ENCODE peak calls at places on chromosomes 16 and 17, in eight cellular contexts. O, S, D, Q, Y, B, G and T are unnamed samples.

GRCh38 chr16:2275476-2276450 is 7.8 kb upstream of the RNPS1 start:
- DNase-seq in S (no peak), Y (peak), O (no peak), G (no peak), Q (no peak), D (no peak), B (no peak), T (no peak)

GRCh38 chr17:57337390-57337789 is 81.1 kb downstream of the MSI2 start:
- DNase-seq in D (no peak), S (no peak), Q (no peak), O (no peak), B (peak), Y (peak), G (no peak), T (no peak)

GRCh38 chr16:2803545-2804195 is 5.4 kb downstream of the PRSS41 start:
- DNase-seq in Q (no peak), O (no peak), G (no peak), B (no peak), D (peak), S (no peak), Y (no peak), T (no peak)

GRCh38 chr17:69437475-69437874 is 23.0 kb downstream of the MAP2K6 start:
- DNase-seq in S (no peak), Y (no peak), B (no peak), Q (no peak), D (no peak), G (no peak), O (no peak), T (no peak)

GRCh38 chr16:57893559-57894389 is 77.2 kb downstream of the CNGB1 start:
- DNase-seq in B (peak), Y (no peak), Q (peak), G (no peak), D (no peak), S (peak), O (no peak), T (no peak)

GRCh38 chr16:4749700-4750257 is 15.4 kb downstream of the DNAAF8 start:
- DNase-seq in O (no peak), B (no peak), S (no peak), Q (no peak), G (no peak), D (no peak), Y (no peak), T (no peak)

GRCh38 chr16:58500329-58501241 is 642 bp downstream of the NDRG4 start:
- DNase-seq in O (peak), Q (no peak), G (peak), Y (no peak), B (no peak), D (no peak), S (no peak), T (no peak)

GRCh38 chr16:82741073-82741615 is 114.4 kb downstream of the CDH13 start:
- DNase-seq in D (no peak), S (no peak), O (no peak), B (no peak), Q (no peak), Y (no peak), G (no peak), T (no peak)

GRCh38 chr17:68182940-68183551 is 64.8 kb upstream of the AMZ2 start:
- DNase-seq in B (no peak), O (no peak), S (no peak), G (no peak), Q (no peak), D (peak), Y (no peak), T (no peak)

GRCh38 chr17:60630352-60630751 is 30.4 kb downstream of the PPM1D start:
- DNase-seq in G (no peak), O (no peak), Y (no peak), S (no peak), Q (no peak), B (no peak), D (no peak), T (no peak)

GRCh38 chr16:50680907-50681885 is at the start of gene SNX20:
- DNase-seq in S (no peak), B (no peak), Q (no peak), O (no peak), D (no peak), G (no peak), Y (no peak), T (no peak)

GRCh38 chr17:81741594-81742452 is 29.7 kb downstream of the SLC25A10 start:
- DNase-seq in S (no peak), G (no peak), Y (no peak), D (no peak), O (no peak), Q (no peak), B (no peak), T (no peak)

GRCh38 chr17:44367219-44367618 is 3.6 kb upstream of the FAM171A2 start:
- DNase-seq in Y (no peak), O (no peak), D (no peak), Q (no peak), G (no peak), S (no peak), B (no peak), T (no peak)

GRCh38 chr17:69388791-69389442 is 25.6 kb upstream of the MAP2K6 start:
- DNase-seq in Q (no peak), S (no peak), G (no peak), Y (no peak), D (no peak), O (no peak), B (no peak), T (no peak)

GRCh38 chr16:49022351-49022963 is 259.2 kb downstream of the CBLN1 start:
- DNase-seq in G (no peak), S (no peak), Q (no peak), D (no peak), Y (no peak), O (no peak), B (no peak), T (no peak)

GRCh38 chr16:83532634-83533033 is 275.1 kb upstream of the HSBP1 start:
- DNase-seq in B (no peak), Q (no peak), Y (no peak), D (no peak), O (no peak), S (no peak), G (no peak), T (no peak)

GRCh38 chr17:39229274-39229913 is 3.6 kb upstream of the STAC2 start:
- DNase-seq in O (no peak), G (no peak), B (no peak), D (no peak), Q (no peak), S (no peak), Y (no peak), T (no peak)

GRCh38 chr16:50324345-50324744 is 44.4 kb downstream of the BRD7 start:
- DNase-seq in G (no peak), S (no peak), Q (no peak), D (no peak), Y (no peak), B (no peak), O (no peak), T (no peak)

GRCh38 chr17:72510454-72511016 is 389.7 kb downstream of the SOX9 start:
- DNase-seq in O (no peak), Y (no peak), S (no peak), G (no peak), B (no peak), Q (no peak), D (no peak), T (no peak)

GRCh38 chr16:4351880-4352279 is 759 bp upstream of the PAM16 start:
- DNase-seq in Q (no peak), G (no peak), Y (no peak), B (no peak), O (no peak), S (no peak), D (no peak), T (no peak)

GRCh38 chr16:60329110-60329509 is 1595.0 kb upstream of the GOT2 start:
- DNase-seq in G (no peak), Q (no peak), O (no peak), B (no peak), S (no peak), Y (no peak), D (no peak), T (no peak)

GRCh38 chr17:69711504-69711903 is 297.0 kb downstream of the MAP2K6 start:
- DNase-seq in Q (no peak), D (no peak), B (no peak), G (no peak), O (no peak), Y (no peak), S (no peak), T (no peak)

GRCh38 chr16:57855188-57855587 is 52.9 kb upstream of the KIFC3 start:
- DNase-seq in O (no peak), Y (no peak), Q (no peak), S (no peak), G (no peak), B (no peak), D (no peak), T (no peak)

GRCh38 chr17:79675413-79675725 is 55.4 kb upstream of the ENPP7 start:
- DNase-seq in G (no peak), S (no peak), Q (no peak), D (no peak), Y (no peak), B (no peak), O (no peak), T (no peak)

DNA sequence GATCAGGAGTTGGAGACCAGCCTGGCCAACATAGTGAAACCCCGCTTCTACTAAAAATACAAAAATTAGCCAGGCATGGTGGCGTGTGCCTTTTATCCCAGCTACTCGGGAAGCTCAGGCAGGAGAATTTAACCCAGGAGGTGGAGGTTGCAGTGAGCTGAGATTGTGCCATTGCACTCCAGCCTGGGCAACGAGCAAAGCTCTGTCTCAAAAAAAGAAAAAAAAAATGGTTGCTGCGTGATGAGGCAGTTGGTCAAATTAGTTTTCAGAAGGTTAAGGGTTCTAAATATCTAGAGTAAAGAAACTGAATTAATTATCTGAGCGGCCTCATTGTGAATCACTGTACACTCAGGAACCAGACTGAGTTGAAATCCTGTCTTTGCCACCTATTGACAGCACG is 3.5 kb upstream of the CD68 start:
- DNase-seq in B (no peak), S (no peak), Y (no peak), O (no peak), G (no peak), Q (no peak), D (no peak), T (no peak)
- H3K4me3 ChIP-seq in B (no peak), S (peak), Y (no peak), O (no peak), G (no peak), Q (no peak), D (no peak), T (no peak)

GRCh38 chr16:87387942-87388817 is 4.0 kb upstream of the MAP1LC3B start:
- DNase-seq in O (peak), S (peak), Q (peak), Y (peak), G (peak), B (peak), D (peak), T (peak)
- H3K4me3 ChIP-seq in O (peak), S (peak), Q (peak), Y (peak), G (peak), B (peak), D (no peak), T (no peak)

DNA sequence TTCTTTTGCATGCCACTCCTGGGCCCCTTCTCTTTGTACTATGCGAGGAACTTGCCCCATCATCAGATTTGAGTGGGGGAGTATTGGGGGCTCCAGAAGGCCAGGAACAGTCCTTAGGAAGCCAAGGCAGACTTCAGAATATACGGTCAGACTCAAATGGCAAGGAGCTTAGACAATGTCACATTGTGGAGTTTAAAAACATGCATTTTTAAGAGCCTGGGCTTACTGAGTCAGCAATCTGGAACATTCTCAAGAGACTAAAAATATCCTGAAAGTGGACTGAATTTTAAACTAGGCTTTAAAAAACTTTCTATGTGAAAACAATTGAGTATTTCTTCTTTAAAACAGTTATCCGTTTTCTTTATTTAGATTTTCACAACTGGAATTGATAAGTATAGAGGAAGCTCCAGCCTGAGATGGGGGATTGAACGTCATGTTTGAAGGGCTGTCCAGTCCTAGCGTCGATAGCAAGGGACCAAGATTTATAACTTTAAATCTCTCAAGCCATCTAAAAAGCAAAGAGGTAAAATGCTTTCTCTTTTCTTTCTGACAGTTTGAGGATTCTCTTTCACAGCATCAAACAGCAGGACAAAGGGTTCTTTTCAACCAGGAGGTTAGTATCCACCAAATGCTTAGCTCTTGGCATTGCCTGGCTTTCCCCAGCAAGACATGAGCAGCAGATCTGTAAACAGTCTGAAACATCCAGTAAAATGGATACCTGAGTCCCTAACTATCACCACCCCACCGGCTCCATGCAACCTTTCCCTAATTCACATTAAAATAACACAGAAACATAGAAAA is 45.8 kb upstream of the CDRT4 start:
- DNase-seq in D (no peak), S (peak), B (no peak), O (no peak), G (no peak), Y (no peak), Q (no peak), T (no peak)
- H3K4me3 ChIP-seq in D (no peak), S (no peak), B (no peak), O (no peak), G (no peak), Y (no peak), Q (no peak), T (no peak)

GRCh38 chr17:37741334-37742113 is 3.3 kb downstream of the HNF1B start:
- DNase-seq in G (no peak), B (peak), D (no peak), Q (no peak), S (no peak), O (no peak), Y (no peak), T (no peak)

GRCh38 chr17:37743875-37744632 is 805 bp downstream of the HNF1B start:
- DNase-seq in G (peak), Q (peak), Y (no peak), O (peak), B (peak), S (no peak), D (no peak), T (no peak)

GRCh38 chr17:37743612-37743874 is 1.3 kb downstream of the HNF1B start:
- DNase-seq in Q (peak), S (no peak), G (peak), D (no peak), O (no peak), Y (no peak), B (peak), T (no peak)

GRCh38 chr17:37742114-37742761 is 2.6 kb downstream of the HNF1B start:
- DNase-seq in O (peak), Y (no peak), D (no peak), S (no peak), G (peak), Q (peak), B (no peak), T (no peak)

GRCh38 chr17:37742762-37743611 is 1.9 kb downstream of the HNF1B start:
- DNase-seq in G (peak), B (peak), S (no peak), Y (no peak), D (no peak), Q (peak), O (peak), T (no peak)
- H3K4me3 ChIP-seq in G (peak), B (peak), S (no peak), Y (peak), D (peak), Q (peak), O (peak), T (peak)

GRCh38 chr17:78258323-78259229 is 27.1 kb downstream of the TMEM235 start:
- DNase-seq in D (no peak), G (peak), Q (no peak), O (no peak), B (peak), Y (peak), S (no peak), T (no peak)
- H3K4me3 ChIP-seq in D (no peak), G (no peak), Q (no peak), O (no peak), B (no peak), Y (no peak), S (no peak), T (no peak)

DNA sequence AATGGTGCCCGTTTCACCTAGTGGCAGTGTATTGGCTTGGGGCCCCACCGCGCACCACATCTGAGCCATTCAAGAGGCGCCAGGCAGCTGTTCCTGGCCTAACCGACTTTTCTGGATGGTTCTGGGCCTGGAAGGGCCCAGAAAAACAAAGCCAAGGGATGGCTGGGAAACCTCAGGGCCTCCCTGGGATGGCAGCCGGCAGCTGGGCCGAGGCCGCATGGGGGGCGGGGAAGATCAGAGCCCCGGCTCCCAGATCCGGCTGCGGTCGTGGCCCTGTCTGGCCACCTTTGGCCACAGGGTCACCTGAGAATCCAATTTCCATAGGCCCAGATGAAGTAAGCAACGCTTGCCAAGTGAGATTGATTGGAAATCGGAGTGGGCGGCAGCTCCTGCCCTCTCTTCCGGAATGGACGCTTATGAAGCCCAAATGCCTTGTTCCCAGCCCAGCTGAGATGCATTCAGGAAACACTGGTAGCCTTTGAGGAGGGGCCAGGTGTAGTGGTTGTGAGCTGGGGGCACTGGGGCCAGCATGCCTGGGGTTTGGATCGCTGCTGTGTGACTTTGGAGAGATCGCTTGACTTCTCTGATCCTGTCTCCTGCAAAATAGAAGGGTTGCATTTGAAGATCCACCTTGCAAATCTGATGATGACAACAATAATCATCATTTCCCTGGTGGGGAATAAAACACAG is 163.8 kb upstream of the GSE1 start:
- DNase-seq in G (no peak), Y (no peak), B (peak), S (no peak), D (no peak), O (no peak), Q (no peak), T (no peak)
- H3K4me3 ChIP-seq in G (no peak), Y (no peak), B (no peak), S (no peak), D (no peak), O (no peak), Q (no peak), T (no peak)